ENCODE peak calls at places on chromosome 20, in four cellular contexts. S, U, R and F are unnamed samples.

GRCh38 chr20:32481311-32482103 is 103.6 kb downstream of the NOL4L start:
- DNase-seq in S (no peak), U (no peak), R (no peak), F (peak)

GRCh38 chr20:62045529-62046277 is 20.0 kb downstream of the TAF4 start:
- DNase-seq in U (no peak), R (no peak), S (no peak), F (no peak)

GRCh38 chr20:47392721-47393073 is 36.2 kb upstream of the ZMYND8 start:
- DNase-seq in U (no peak), R (no peak), S (peak), F (no peak)

GRCh38 chr20:23350855-23351838 is 556 bp downstream of the NXT1 start:
- DNase-seq in R (peak), S (peak), U (peak), F (peak)

GRCh38 chr20:17936306-17936790 is 32.2 kb downstream of the SNX5 start:
- DNase-seq in U (no peak), S (no peak), R (no peak), F (no peak)

GRCh38 chr20:40607927-40608326 is 81.1 kb downstream of the MAFB start:
- DNase-seq in U (no peak), S (no peak), R (no peak), F (no peak)

GRCh38 chr20:48909910-48910309 is 11.6 kb upstream of the ARFGEF2 start:
- DNase-seq in U (no peak), R (no peak), S (no peak), F (no peak)

GRCh38 chr20:40812415-40813212 is 123.6 kb upstream of the MAFB start:
- DNase-seq in R (no peak), U (no peak), S (no peak), F (no peak)

GRCh38 chr20:63519765-63520593 is 586 bp upstream of the PPDPF start:
- DNase-seq in U (peak), S (peak), R (peak), F (peak)

GRCh38 chr20:21272279-21272678 is 30.9 kb upstream of the XRN2 start:
- DNase-seq in S (no peak), R (no peak), U (no peak), F (no peak)

GRCh38 chr20:396619-397431 is 11.3 kb upstream of the RBCK1 start:
- DNase-seq in S (no peak), R (no peak), U (no peak), F (no peak)

GRCh38 chr20:59105581-59105980 is 58.0 kb upstream of the ZNF831 start:
- DNase-seq in R (no peak), U (no peak), S (no peak), F (no peak)

GRCh38 chr20:48832423-48832735 is 4.6 kb upstream of the PREX1 start:
- DNase-seq in S (no peak), R (no peak), U (no peak), F (no peak)

GRCh38 chr20:19784511-19785172 is 26.6 kb downstream of the RIN2 start:
- DNase-seq in R (peak), S (peak), U (peak), F (peak)

GRCh38 chr20:15838466-15838865 is 734.8 kb downstream of the KIF16B start:
- DNase-seq in R (no peak), U (no peak), S (no peak), F (no peak)

GRCh38 chr20:22502731-22503191 is 81.6 kb downstream of the FOXA2 start:
- DNase-seq in U (no peak), S (no peak), R (no peak), F (no peak)

GRCh38 chr20:62088258-62089127 is 22.8 kb upstream of the TAF4 start:
- DNase-seq in U (peak), S (peak), R (no peak), F (peak)

GRCh38 chr20:59804347-59804746 is 129.1 kb downstream of the SYCP2 start:
- DNase-seq in U (no peak), R (no peak), S (no peak), F (no peak)

GRCh38 chr20:38143646-38144554 is 21.2 kb downstream of the TGM2 start:
- DNase-seq in S (peak), R (no peak), U (peak), F (peak)

GRCh38 chr20:32621071-32621913 is 36.2 kb upstream of the NOL4L start:
- DNase-seq in U (peak), S (no peak), R (no peak), F (no peak)

GRCh38 chr20:10710995-10711775 is 37.4 kb upstream of the JAG1 start:
- DNase-seq in S (peak), U (no peak), R (no peak), F (no peak)

GRCh38 chr20:41178904-41179432 is 41.6 kb downstream of the PLCG1 start:
- DNase-seq in R (peak), U (no peak), S (no peak), F (peak)

GRCh38 chr20:20237093-20237959 is 130.6 kb upstream of the INSM1 start:
- DNase-seq in S (peak), U (peak), R (peak), F (peak)

GRCh38 chr20:11375368-11375767 is 542.3 kb upstream of the BTBD3 start:
- DNase-seq in R (no peak), U (no peak), S (no peak), F (no peak)

GRCh38 chr20:41005361-41005729 is 23.3 kb upstream of the TOP1 start:
- DNase-seq in U (no peak), R (no peak), S (peak), F (peak)

GRCh38 chr20:914727-915498 is 1.2 kb downstream of the ANGPT4 start:
- DNase-seq in R (no peak), S (no peak), U (no peak), F (no peak)

GRCh38 chr20:3788685-3789155 is 2.2 kb upstream of the CENPB start:
- DNase-seq in R (no peak), S (peak), U (no peak), F (no peak)

GRCh38 chr20:1920252-1920651 is 25.0 kb downstream of the SIRPA start:
- DNase-seq in U (no peak), R (no peak), S (peak), F (no peak)

GRCh38 chr20:33518071-33518470 is 28.2 kb downstream of the CBFA2T2 start:
- DNase-seq in S (no peak), U (no peak), R (no peak), F (peak)

GRCh38 chr20:56393653-56394052 is 1.2 kb downstream of the CSTF1 start:
- DNase-seq in U (no peak), R (no peak), S (no peak), F (no peak)

GRCh38 chr20:16520154-16520553 is 53.1 kb downstream of the KIF16B start:
- DNase-seq in S (no peak), R (no peak), U (no peak), F (no peak)

GRCh38 chr20:23290761-23291574 is 59.6 kb upstream of the NXT1 start:
- DNase-seq in R (no peak), S (no peak), U (no peak), F (no peak)

GRCh38 chr20:62792182-62792939 is 3.9 kb upstream of the MRGBP start:
- DNase-seq in U (no peak), R (no peak), S (no peak), F (no peak)

GRCh38 chr20:50273601-50274491 is 83.2 kb downstream of the CEBPB start:
- DNase-seq in U (no peak), R (peak), S (peak), F (no peak)

GRCh38 chr20:57819981-57820380 is 110.2 kb upstream of the PMEPA1 start:
- DNase-seq in U (no peak), R (no peak), S (no peak), F (no peak)

GRCh38 chr20:63100926-63101699 is 94.3 kb upstream of the BHLHE23 start:
- DNase-seq in R (peak), U (no peak), S (no peak), F (no peak)

DNA sequence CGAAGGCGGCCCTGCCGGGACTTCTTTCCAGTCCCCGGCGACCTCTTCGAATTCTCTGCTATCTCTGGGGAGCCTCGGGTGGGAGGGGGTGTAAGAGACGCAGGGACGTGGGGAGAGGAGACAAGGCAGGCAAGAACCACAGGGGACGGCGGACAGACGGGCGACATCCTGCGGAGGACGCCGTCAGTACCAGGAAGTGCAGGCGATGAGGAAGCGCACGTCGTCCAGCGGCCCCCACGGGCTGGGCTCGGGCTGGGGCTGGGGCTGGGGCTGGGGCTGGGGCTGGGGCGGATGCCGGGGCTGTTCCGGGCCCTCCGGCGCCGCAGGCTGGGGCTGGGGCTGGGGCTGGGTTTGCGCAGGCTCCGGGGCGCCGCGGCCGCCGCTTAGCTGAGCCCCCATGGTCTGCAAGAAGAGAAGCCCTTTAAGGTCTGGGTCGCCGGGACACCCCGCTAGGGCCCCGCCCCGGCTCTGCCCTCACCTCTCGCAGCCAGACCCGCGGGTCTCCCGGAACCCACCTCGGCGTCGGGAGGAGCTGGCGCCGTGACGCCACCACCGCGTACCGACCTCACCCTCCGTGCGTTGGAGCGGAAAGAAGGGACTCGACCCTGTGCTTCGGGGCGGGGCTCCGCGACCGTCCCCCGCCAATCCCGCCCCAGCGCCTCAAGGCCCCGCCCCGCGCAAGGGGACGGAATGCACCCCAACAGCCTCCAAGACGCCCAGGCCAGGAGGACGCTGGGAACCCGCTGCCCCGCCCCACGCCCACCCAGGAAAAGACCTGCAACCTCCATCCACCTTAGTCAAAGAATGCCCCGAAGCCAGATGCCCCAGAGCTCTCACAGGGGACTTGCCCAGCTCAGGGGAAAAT is at the start of gene MMP24OS:
- DNase-seq in S (peak), U (peak), R (peak), F (peak)
- TF ChIP-seq CTCF in S (no peak), U (peak), R (no peak), F (no peak)

GRCh38 chr20:53852025-53852424 is 218.4 kb downstream of the BCAS1 start:
- DNase-seq in R (no peak), S (no peak), U (no peak), F (no peak)

GRCh38 chr20:53855733-53856132 is 214.7 kb downstream of the BCAS1 start:
- DNase-seq in U (no peak), S (no peak), R (no peak), F (no peak)

GRCh38 chr20:53850318-53850717 is 220.1 kb downstream of the BCAS1 start:
- DNase-seq in R (no peak), U (no peak), S (no peak), F (no peak)

GRCh38 chr20:53853451-53853713 is 217.0 kb downstream of the BCAS1 start:
- DNase-seq in S (no peak), R (no peak), U (no peak), F (no peak)

GRCh38 chr20:53852691-53853450 is 217.5 kb downstream of the BCAS1 start:
- DNase-seq in S (no peak), U (no peak), R (no peak), F (no peak)
- TF ChIP-seq JUN in S (no peak), U (no peak), R (no peak), F (no peak)

GRCh38 chr20:45097485-45098095 is 3.3 kb downstream of the KCNS1 start:
- DNase-seq in S (peak), R (peak), U (no peak), F (peak)
- TF ChIP-seq CTCF in S (no peak), R (no peak), U (no peak), F (peak)

GRCh38 chr20:43563991-43564390 is 5.2 kb downstream of the SGK2 start:
- DNase-seq in U (no peak), R (no peak), S (no peak), F (no peak)

GRCh38 chr20:43565758-43566104 is 6.9 kb downstream of the SGK2 start:
- DNase-seq in R (no peak), U (no peak), S (no peak), F (no peak)

GRCh38 chr20:43563429-43563828 is 4.6 kb downstream of the SGK2 start:
- DNase-seq in U (no peak), S (peak), R (no peak), F (no peak)

GRCh38 chr20:43564455-43564854 is 5.6 kb downstream of the SGK2 start:
- DNase-seq in R (no peak), U (no peak), S (no peak), F (no peak)

GRCh38 chr20:43564993-43565757 is 6.3 kb downstream of the SGK2 start:
- DNase-seq in U (no peak), R (no peak), S (no peak), F (no peak)
- TF ChIP-seq JUN in U (no peak), R (no peak), S (no peak), F (no peak)

DNA sequence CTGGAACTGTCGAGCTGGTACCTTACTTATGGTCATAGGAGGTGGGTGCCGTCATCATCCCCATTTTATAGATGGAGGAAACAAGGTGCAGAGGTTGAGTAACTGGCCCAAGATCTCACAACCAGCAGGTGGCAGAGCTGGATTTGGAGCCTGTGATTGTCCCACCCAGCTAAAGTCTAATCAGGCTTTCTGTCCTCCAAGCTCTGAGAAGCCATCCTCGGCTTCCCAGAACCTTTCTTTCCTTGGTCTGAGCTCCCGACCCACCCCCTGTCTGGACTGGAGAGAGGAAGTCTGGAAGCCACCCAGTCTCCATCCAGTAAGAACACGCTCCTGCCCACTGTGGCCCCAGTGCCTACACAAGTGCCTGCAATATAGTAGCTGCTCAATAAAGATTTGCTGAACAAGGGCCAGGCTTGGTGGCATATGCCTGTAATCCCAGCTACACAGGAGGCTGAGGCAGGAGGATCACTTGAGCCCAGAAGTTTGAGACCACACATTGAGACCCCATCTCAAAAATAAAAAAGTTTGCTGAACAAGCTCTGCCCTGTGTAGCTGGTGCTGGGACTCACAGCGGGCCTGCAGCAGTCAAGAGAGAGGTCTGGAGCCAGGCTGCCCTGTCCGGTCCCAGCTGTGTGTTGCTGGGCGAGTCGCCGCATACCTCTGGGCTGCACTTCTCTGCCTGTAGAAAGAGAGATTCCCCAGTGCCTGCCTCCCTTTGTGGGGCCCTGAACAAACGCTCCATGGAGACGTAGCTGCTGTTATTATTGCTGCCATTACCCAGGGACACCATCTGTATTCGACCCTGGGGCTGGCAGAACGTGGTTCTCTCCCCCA is 32.5 kb upstream of the DLGAP4 start:
- DNase-seq in S (peak), R (no peak), U (no peak), F (peak)
- TF ChIP-seq CTCF in S (peak), R (no peak), U (peak), F (peak)

GRCh38 chr20:34538671-34539123 is 19.8 kb upstream of the MAP1LC3A start:
- DNase-seq in R (peak), S (peak), U (peak), F (peak)
- TF ChIP-seq JUN in R (no peak), S (no peak), U (no peak), F (no peak)